ENCODE peak calls at places on chromosomes 13 and 19, in four cellular contexts. One of them, this sample, is unnamed.

GRCh38 chr19:15869109-15869555 is 28.7 kb downstream of the CYP4F2 start:
- DNase-seq in adipocyte: peak
- DNase-seq in GM23338: peak
- DNase-seq in mesendoderm: peak
- DNase-seq in this sample: peak

GRCh38 chr19:56554272-56554869 is 12.9 kb upstream of the ZNF470 start:
- DNase-seq in adipocyte: no peak
- DNase-seq in GM23338: no peak
- DNase-seq in mesendoderm: peak
- DNase-seq in this sample: no peak

GRCh38 chr13:28657784-28658538 is 969 bp upstream of the POMP start:
- DNase-seq in adipocyte: peak
- DNase-seq in GM23338: no peak
- DNase-seq in mesendoderm: no peak
- DNase-seq in this sample: peak

GRCh38 chr19:30626567-30626966 is 254.4 kb downstream of the ZNF536 start:
- DNase-seq in adipocyte: no peak
- DNase-seq in GM23338: no peak
- DNase-seq in mesendoderm: no peak
- DNase-seq in this sample: no peak

GRCh38 chr13:49667773-49668172 is 23.5 kb downstream of the EBPL start:
- DNase-seq in adipocyte: peak
- DNase-seq in GM23338: no peak
- DNase-seq in mesendoderm: no peak
- DNase-seq in this sample: no peak

GRCh38 chr13:113536461-113537110 is 46.1 kb upstream of the DCUN1D2 start:
- DNase-seq in adipocyte: no peak
- DNase-seq in GM23338: no peak
- DNase-seq in mesendoderm: no peak
- DNase-seq in this sample: no peak

GRCh38 chr19:40467007-40467565 is 285 bp downstream of the SPTBN4 start:
- DNase-seq in adipocyte: peak
- DNase-seq in GM23338: peak
- DNase-seq in mesendoderm: no peak
- DNase-seq in this sample: no peak

GRCh38 chr19:31349160-31349881 is at the start of gene TSHZ3:
- DNase-seq in adipocyte: peak
- DNase-seq in GM23338: peak
- DNase-seq in mesendoderm: peak
- DNase-seq in this sample: peak

GRCh38 chr13:97319088-97319487 is 97.0 kb downstream of the MBNL2 start:
- DNase-seq in adipocyte: no peak
- DNase-seq in GM23338: no peak
- DNase-seq in mesendoderm: no peak
- DNase-seq in this sample: no peak

GRCh38 chr13:22061371-22061805 is 390.5 kb downstream of the FGF9 start:
- DNase-seq in adipocyte: no peak
- DNase-seq in GM23338: peak
- DNase-seq in mesendoderm: peak
- DNase-seq in this sample: no peak

GRCh38 chr13:30078059-30078458 is 227.6 kb upstream of the UBL3 start:
- DNase-seq in adipocyte: no peak
- DNase-seq in GM23338: no peak
- DNase-seq in mesendoderm: no peak
- DNase-seq in this sample: no peak

GRCh38 chr19:532578-533484 is 1.3 kb downstream of the CDC34 start:
- DNase-seq in adipocyte: peak
- DNase-seq in GM23338: peak
- DNase-seq in mesendoderm: peak
- DNase-seq in this sample: peak

GRCh38 chr19:47111081-47111589 is 2.4 kb downstream of the ZC3H4 start:
- DNase-seq in adipocyte: peak
- DNase-seq in GM23338: no peak
- DNase-seq in mesendoderm: no peak
- DNase-seq in this sample: no peak

GRCh38 chr19:27654266-27654990 is 1558.5 kb downstream of the UQCRFS1 start:
- DNase-seq in adipocyte: no peak
- DNase-seq in GM23338: no peak
- DNase-seq in mesendoderm: no peak
- DNase-seq in this sample: no peak

GRCh38 chr13:60869225-60869624 is 472.2 kb downstream of the TDRD3 start:
- DNase-seq in adipocyte: no peak
- DNase-seq in GM23338: no peak
- DNase-seq in mesendoderm: no peak
- DNase-seq in this sample: no peak

GRCh38 chr13:113404723-113405471 is 41.0 kb upstream of the GRTP1 start:
- DNase-seq in adipocyte: no peak
- DNase-seq in GM23338: no peak
- DNase-seq in mesendoderm: no peak
- DNase-seq in this sample: no peak

GRCh38 chr13:92054389-92054788 is 656.0 kb downstream of the GPC5 start:
- DNase-seq in adipocyte: no peak
- DNase-seq in GM23338: no peak
- DNase-seq in mesendoderm: no peak
- DNase-seq in this sample: no peak

GRCh38 chr13:98978280-98978679 is 416 bp upstream of the DOCK9 start:
- DNase-seq in adipocyte: peak
- DNase-seq in GM23338: no peak
- DNase-seq in mesendoderm: no peak
- DNase-seq in this sample: peak

DNA sequence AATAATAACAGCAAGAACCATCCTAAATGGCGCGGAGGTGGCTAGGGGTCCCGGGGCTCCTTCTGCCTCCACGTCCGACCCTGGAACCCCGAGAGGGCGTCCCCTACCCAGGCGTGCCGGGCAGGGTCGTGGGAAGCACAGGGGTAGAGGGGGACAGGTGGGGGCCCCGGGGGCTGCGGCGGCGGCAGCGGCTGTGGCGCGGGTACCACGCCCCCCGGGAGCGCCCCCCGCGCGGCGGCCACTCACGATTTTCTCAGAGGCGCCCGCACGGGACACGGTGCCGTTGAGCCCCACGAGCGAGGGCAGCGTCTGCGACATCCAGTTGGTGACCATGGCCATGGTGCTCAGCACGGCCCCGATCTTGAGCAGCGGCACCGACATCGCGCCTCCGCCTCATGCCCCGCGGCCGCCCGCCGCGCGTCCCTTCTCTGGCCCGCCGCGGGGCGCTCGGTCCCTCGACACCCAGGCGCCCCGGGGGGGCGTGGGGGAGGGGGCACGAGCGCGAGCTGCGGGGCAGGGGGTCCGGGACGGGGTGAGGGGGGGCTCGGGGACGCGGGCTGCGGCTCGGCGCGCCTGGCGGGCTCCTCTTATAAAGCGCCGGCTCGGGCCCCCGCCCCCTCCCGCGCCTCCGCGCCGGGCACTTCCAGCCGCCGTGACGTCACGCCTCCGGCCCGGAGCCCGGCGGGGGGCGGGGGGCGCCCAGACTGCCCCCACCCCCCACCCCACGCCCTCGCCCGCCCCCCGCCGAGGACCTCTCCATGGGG is 22.9 kb downstream of the OLFM2 start:
- DNase-seq in adipocyte: peak
- DNase-seq in GM23338: no peak
- DNase-seq in mesendoderm: no peak
- DNase-seq in this sample: no peak
- H3K4me3 ChIP-seq in adipocyte: peak
- H3K4me3 ChIP-seq in GM23338: peak
- H3K4me3 ChIP-seq in mesendoderm: peak
- H3K4me3 ChIP-seq in this sample: peak

DNA sequence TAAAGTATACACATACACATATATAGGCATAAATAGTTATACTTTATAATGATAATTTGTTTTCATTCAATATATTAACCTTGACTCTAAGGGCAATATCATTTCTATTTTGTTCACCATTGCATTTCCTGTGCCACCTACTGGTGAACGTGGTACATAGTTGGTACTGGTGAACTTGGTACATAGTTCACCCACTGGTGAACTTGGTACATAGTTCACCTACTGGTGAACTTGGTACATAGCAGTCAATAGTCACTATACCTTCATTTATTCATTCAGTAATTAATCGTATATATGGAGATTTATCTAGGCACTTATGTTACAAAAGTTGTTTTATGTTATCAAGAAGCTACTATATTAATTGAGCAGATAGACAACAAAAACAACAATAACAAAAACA is 172.6 kb upstream of the ATXN8OS start:
- DNase-seq in adipocyte: no peak
- DNase-seq in GM23338: no peak
- DNase-seq in mesendoderm: peak
- DNase-seq in this sample: peak
- H3K4me3 ChIP-seq in adipocyte: no peak
- H3K4me3 ChIP-seq in GM23338: no peak
- H3K4me3 ChIP-seq in mesendoderm: no peak
- H3K4me3 ChIP-seq in this sample: no peak

GRCh38 chr13:111115051-111115840 is at the start of gene ARHGEF7:
- DNase-seq in adipocyte: peak
- DNase-seq in GM23338: peak
- DNase-seq in mesendoderm: peak
- DNase-seq in this sample: no peak
- H3K4me3 ChIP-seq in adipocyte: peak
- H3K4me3 ChIP-seq in GM23338: peak
- H3K4me3 ChIP-seq in mesendoderm: peak
- H3K4me3 ChIP-seq in this sample: peak

GRCh38 chr13:109773276-109773675 is 13.1 kb downstream of the IRS2 start:
- DNase-seq in adipocyte: no peak
- DNase-seq in GM23338: no peak
- DNase-seq in mesendoderm: no peak
- DNase-seq in this sample: peak
- H3K4me3 ChIP-seq in adipocyte: no peak
- H3K4me3 ChIP-seq in GM23338: no peak
- H3K4me3 ChIP-seq in mesendoderm: no peak
- H3K4me3 ChIP-seq in this sample: no peak

GRCh38 chr19:41530761-41531301 is 45.1 kb upstream of the CEACAM21 start:
- DNase-seq in adipocyte: no peak
- DNase-seq in GM23338: no peak
- DNase-seq in mesendoderm: no peak
- DNase-seq in this sample: no peak
- H3K4me3 ChIP-seq in adipocyte: peak
- H3K4me3 ChIP-seq in GM23338: no peak
- H3K4me3 ChIP-seq in mesendoderm: no peak
- H3K4me3 ChIP-seq in this sample: no peak

DNA sequence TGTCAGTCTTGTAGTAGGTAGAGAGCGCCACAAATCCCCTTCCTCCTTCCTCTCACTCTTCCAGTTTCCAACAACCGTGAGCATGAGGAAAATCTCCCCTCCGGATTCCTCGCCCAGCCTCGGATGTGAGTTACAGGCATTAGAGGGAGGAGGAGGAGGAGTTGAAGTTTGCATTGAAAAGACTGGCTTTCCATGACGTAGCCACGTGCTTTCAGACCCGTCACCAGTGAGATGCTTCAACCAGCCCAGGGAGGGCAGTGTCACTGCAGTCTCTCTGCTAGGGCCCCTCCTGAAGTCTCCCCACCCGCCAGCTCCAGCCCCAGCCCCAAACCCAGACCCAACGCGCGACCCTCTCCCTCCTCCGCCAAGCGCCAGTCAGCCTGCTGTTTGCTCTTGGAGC is 444 bp upstream of the FGF14 start:
- DNase-seq in adipocyte: no peak
- DNase-seq in GM23338: peak
- DNase-seq in mesendoderm: peak
- DNase-seq in this sample: peak
- H3K4me3 ChIP-seq in adipocyte: peak
- H3K4me3 ChIP-seq in GM23338: peak
- H3K4me3 ChIP-seq in mesendoderm: peak
- H3K4me3 ChIP-seq in this sample: no peak

GRCh38 chr19:11451327-11451941 is 16.0 kb downstream of the PRKCSH start:
- DNase-seq in adipocyte: no peak
- DNase-seq in GM23338: no peak
- DNase-seq in mesendoderm: no peak
- DNase-seq in this sample: no peak
- H3K4me3 ChIP-seq in adipocyte: no peak
- H3K4me3 ChIP-seq in GM23338: peak
- H3K4me3 ChIP-seq in mesendoderm: no peak
- H3K4me3 ChIP-seq in this sample: no peak

GRCh38 chr19:16957855-16958254 is 68.8 kb downstream of the CPAMD8 start:
- DNase-seq in adipocyte: no peak
- DNase-seq in GM23338: no peak
- DNase-seq in mesendoderm: no peak
- DNase-seq in this sample: no peak
- H3K4me3 ChIP-seq in adipocyte: no peak
- H3K4me3 ChIP-seq in GM23338: no peak
- H3K4me3 ChIP-seq in mesendoderm: no peak
- H3K4me3 ChIP-seq in this sample: no peak

GRCh38 chr19:29528350-29528945 is 2.7 kb downstream of the VSTM2B start:
- DNase-seq in adipocyte: peak
- DNase-seq in GM23338: peak
- DNase-seq in mesendoderm: peak
- DNase-seq in this sample: peak
- H3K4me3 ChIP-seq in adipocyte: peak
- H3K4me3 ChIP-seq in GM23338: peak
- H3K4me3 ChIP-seq in mesendoderm: no peak
- H3K4me3 ChIP-seq in this sample: no peak

This sample was measured in bronchial epithelial cell.